ENCODE peak calls at places on chromosomes 11 and 22, in seven cellular contexts. One of them, this sample, is unnamed. For H3K4me1, the result is how much of the 10 kb centered on the place peaks cover.

GRCh38 chr11:117822031-117822521 is 2.5 kb downstream of the FXYD2 start:
- DNase-seq in IMR-90: no peak
- DNase-seq in neural progenitor cell: peak
- DNase-seq in stomach: peak
- DNase-seq in esophagus muscularis mucosa: no peak
- DNase-seq in CD8-positive, alpha-beta T cell: peak
- DNase-seq in left lung: no peak
- DNase-seq in this sample: peak

GRCh38 chr11:126929186-126930085 is 71.1 kb downstream of the KIRREL3 start:
- DNase-seq in IMR-90: peak
- DNase-seq in esophagus muscularis mucosa: no peak
- DNase-seq in CD8-positive, alpha-beta T cell: no peak
- DNase-seq in stomach: no peak
- DNase-seq in neural progenitor cell: no peak
- DNase-seq in left lung: no peak
- DNase-seq in this sample: no peak

GRCh38 chr11:59755701-59756495 is 722 bp downstream of the STX3 start:
- DNase-seq in CD8-positive, alpha-beta T cell: peak
- DNase-seq in esophagus muscularis mucosa: peak
- DNase-seq in stomach: peak
- DNase-seq in left lung: peak
- DNase-seq in IMR-90: peak
- DNase-seq in neural progenitor cell: peak
- DNase-seq in this sample: peak

GRCh38 chr22:40462195-40462988 is 92.0 kb downstream of the SGSM3 start:
- DNase-seq in esophagus muscularis mucosa: no peak
- DNase-seq in IMR-90: no peak
- DNase-seq in neural progenitor cell: no peak
- DNase-seq in stomach: no peak
- DNase-seq in CD8-positive, alpha-beta T cell: no peak
- DNase-seq in left lung: no peak
- DNase-seq in this sample: no peak

GRCh38 chr11:62770778-62771143 is 435 bp upstream of the TAF6L start:
- DNase-seq in neural progenitor cell: no peak
- DNase-seq in CD8-positive, alpha-beta T cell: no peak
- DNase-seq in left lung: peak
- DNase-seq in esophagus muscularis mucosa: no peak
- DNase-seq in IMR-90: no peak
- DNase-seq in stomach: no peak
- DNase-seq in this sample: no peak

GRCh38 chr11:32056445-32056844 is 34.4 kb upstream of the RCN1 start:
- DNase-seq in esophagus muscularis mucosa: no peak
- DNase-seq in IMR-90: no peak
- DNase-seq in stomach: no peak
- DNase-seq in left lung: no peak
- DNase-seq in CD8-positive, alpha-beta T cell: no peak
- DNase-seq in neural progenitor cell: no peak
- DNase-seq in this sample: peak

GRCh38 chr11:368414-369335 is 624 bp upstream of the B4GALNT4 start:
- DNase-seq in neural progenitor cell: peak
- DNase-seq in esophagus muscularis mucosa: no peak
- DNase-seq in IMR-90: peak
- DNase-seq in CD8-positive, alpha-beta T cell: no peak
- DNase-seq in stomach: no peak
- DNase-seq in left lung: no peak
- DNase-seq in this sample: no peak

GRCh38 chr22:30017375-30017774 is 62.9 kb upstream of the HORMAD2 start:
- DNase-seq in neural progenitor cell: no peak
- DNase-seq in stomach: no peak
- DNase-seq in CD8-positive, alpha-beta T cell: no peak
- DNase-seq in IMR-90: peak
- DNase-seq in esophagus muscularis mucosa: no peak
- DNase-seq in left lung: no peak
- DNase-seq in this sample: no peak

GRCh38 chr11:120904116-120904515 is 119.8 kb upstream of the TBCEL start:
- DNase-seq in CD8-positive, alpha-beta T cell: no peak
- DNase-seq in IMR-90: no peak
- DNase-seq in neural progenitor cell: no peak
- DNase-seq in esophagus muscularis mucosa: no peak
- DNase-seq in left lung: no peak
- DNase-seq in stomach: no peak
- DNase-seq in this sample: no peak

GRCh38 chr11:119615003-119615878 is 113.8 kb downstream of the NECTIN1 start:
- DNase-seq in stomach: no peak
- DNase-seq in CD8-positive, alpha-beta T cell: no peak
- DNase-seq in IMR-90: peak
- DNase-seq in esophagus muscularis mucosa: no peak
- DNase-seq in left lung: no peak
- DNase-seq in neural progenitor cell: no peak
- DNase-seq in this sample: no peak

GRCh38 chr11:46246514-46246913 is 30.9 kb upstream of the CREB3L1 start:
- DNase-seq in left lung: no peak
- DNase-seq in CD8-positive, alpha-beta T cell: no peak
- DNase-seq in IMR-90: peak
- DNase-seq in esophagus muscularis mucosa: no peak
- DNase-seq in neural progenitor cell: no peak
- DNase-seq in stomach: no peak
- DNase-seq in this sample: no peak

GRCh38 chr11:122695076-122695620 is 39.6 kb downstream of the UBASH3B start:
- DNase-seq in stomach: no peak
- DNase-seq in esophagus muscularis mucosa: no peak
- DNase-seq in CD8-positive, alpha-beta T cell: no peak
- DNase-seq in left lung: no peak
- DNase-seq in IMR-90: no peak
- DNase-seq in neural progenitor cell: no peak
- DNase-seq in this sample: no peak

GRCh38 chr11:78372114-78372768 is 45.4 kb downstream of the GAB2 start:
- DNase-seq in esophagus muscularis mucosa: no peak
- DNase-seq in IMR-90: no peak
- DNase-seq in left lung: no peak
- DNase-seq in CD8-positive, alpha-beta T cell: no peak
- DNase-seq in stomach: no peak
- DNase-seq in neural progenitor cell: no peak
- DNase-seq in this sample: no peak

DNA sequence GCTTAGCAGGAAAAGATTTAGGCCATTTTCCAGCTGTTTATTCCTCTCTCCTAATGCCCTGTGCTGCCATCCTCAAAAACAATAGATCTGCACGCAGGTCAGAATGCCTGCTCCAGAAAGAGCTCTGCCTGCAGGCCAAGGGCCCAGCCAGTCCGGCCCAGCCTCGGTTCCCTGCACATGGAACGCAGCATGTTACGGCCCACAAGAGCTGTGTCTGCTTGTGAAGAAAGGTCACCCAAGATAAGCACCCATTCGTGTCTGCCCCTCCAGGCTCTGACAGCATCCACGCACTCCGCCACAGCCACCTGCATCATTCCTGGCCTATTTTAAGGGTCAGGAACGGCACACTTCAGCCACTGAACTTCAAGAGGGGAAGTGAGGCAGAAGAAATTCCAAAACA is 152.2 kb downstream of the SPATA19 start:
- DNase-seq in CD8-positive, alpha-beta T cell: no peak
- DNase-seq in stomach: no peak
- DNase-seq in left lung: no peak
- DNase-seq in esophagus muscularis mucosa: peak
- DNase-seq in neural progenitor cell: no peak
- DNase-seq in IMR-90: no peak
- DNase-seq in this sample: no peak
- H3K4me1 ChIP-seq in CD8-positive, alpha-beta T cell: under half
- H3K4me1 ChIP-seq in stomach: under half
- H3K4me1 ChIP-seq in left lung: under half
- H3K4me1 ChIP-seq in esophagus muscularis mucosa: under half
- H3K4me1 ChIP-seq in neural progenitor cell: under half
- H3K4me1 ChIP-seq in IMR-90: under half
- H3K4me1 ChIP-seq in this sample: under half

GRCh38 chr22:20267441-20268288 is 453 bp downstream of the RTN4R start:
- DNase-seq in stomach: peak
- DNase-seq in left lung: no peak
- DNase-seq in neural progenitor cell: peak
- DNase-seq in IMR-90: no peak
- DNase-seq in CD8-positive, alpha-beta T cell: no peak
- DNase-seq in esophagus muscularis mucosa: no peak
- DNase-seq in this sample: no peak
- H3K4me3 ChIP-seq in stomach: peak
- H3K4me3 ChIP-seq in left lung: peak
- H3K4me3 ChIP-seq in neural progenitor cell: peak
- H3K4me3 ChIP-seq in IMR-90: peak
- H3K4me3 ChIP-seq in CD8-positive, alpha-beta T cell: peak
- H3K4me3 ChIP-seq in esophagus muscularis mucosa: peak
- H3K4me3 ChIP-seq in this sample: peak

DNA sequence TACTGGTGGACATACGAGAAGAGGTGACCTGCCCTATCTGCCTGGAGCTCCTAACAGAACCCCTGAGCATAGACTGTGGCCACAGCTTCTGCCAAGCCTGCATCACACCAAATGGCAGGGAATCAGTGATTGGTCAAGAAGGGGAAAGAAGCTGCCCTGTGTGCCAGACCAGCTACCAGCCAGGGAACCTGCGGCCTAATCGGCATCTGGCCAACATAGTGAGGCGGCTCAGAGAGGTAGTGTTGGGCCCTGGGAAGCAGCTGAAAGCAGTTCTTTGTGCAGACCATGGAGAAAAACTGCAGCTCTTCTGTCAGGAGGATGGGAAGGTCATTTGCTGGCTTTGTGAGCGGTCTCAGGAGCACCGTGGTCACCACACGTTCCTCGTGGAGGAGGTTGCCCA is 6.9 kb downstream of the TRIM6 start:
- DNase-seq in esophagus muscularis mucosa: no peak
- DNase-seq in IMR-90: no peak
- DNase-seq in stomach: no peak
- DNase-seq in left lung: no peak
- DNase-seq in neural progenitor cell: no peak
- DNase-seq in CD8-positive, alpha-beta T cell: no peak
- DNase-seq in this sample: no peak
- H3K27ac ChIP-seq in esophagus muscularis mucosa: no peak
- H3K27ac ChIP-seq in IMR-90: no peak
- H3K27ac ChIP-seq in stomach: no peak
- H3K27ac ChIP-seq in left lung: no peak
- H3K27ac ChIP-seq in neural progenitor cell: no peak
- H3K27ac ChIP-seq in CD8-positive, alpha-beta T cell: no peak
- H3K27ac ChIP-seq in this sample: no peak

GRCh38 chr11:33861366-33861765 is 30.5 kb downstream of the LMO2 start:
- DNase-seq in left lung: no peak
- DNase-seq in stomach: no peak
- DNase-seq in CD8-positive, alpha-beta T cell: no peak
- DNase-seq in IMR-90: no peak
- DNase-seq in neural progenitor cell: no peak
- DNase-seq in esophagus muscularis mucosa: no peak
- DNase-seq in this sample: no peak

GRCh38 chr11:33857924-33858323 is 34.0 kb downstream of the LMO2 start:
- DNase-seq in IMR-90: peak
- DNase-seq in stomach: peak
- DNase-seq in CD8-positive, alpha-beta T cell: peak
- DNase-seq in left lung: peak
- DNase-seq in neural progenitor cell: peak
- DNase-seq in esophagus muscularis mucosa: peak
- DNase-seq in this sample: peak

GRCh38 chr11:33861911-33862310 is 30.0 kb downstream of the LMO2 start:
- DNase-seq in CD8-positive, alpha-beta T cell: no peak
- DNase-seq in stomach: no peak
- DNase-seq in IMR-90: no peak
- DNase-seq in left lung: no peak
- DNase-seq in esophagus muscularis mucosa: no peak
- DNase-seq in neural progenitor cell: no peak
- DNase-seq in this sample: no peak

GRCh38 chr11:33860926-33861325 is 30.9 kb downstream of the LMO2 start:
- DNase-seq in CD8-positive, alpha-beta T cell: no peak
- DNase-seq in stomach: no peak
- DNase-seq in neural progenitor cell: no peak
- DNase-seq in left lung: no peak
- DNase-seq in esophagus muscularis mucosa: no peak
- DNase-seq in IMR-90: no peak
- DNase-seq in this sample: no peak

DNA sequence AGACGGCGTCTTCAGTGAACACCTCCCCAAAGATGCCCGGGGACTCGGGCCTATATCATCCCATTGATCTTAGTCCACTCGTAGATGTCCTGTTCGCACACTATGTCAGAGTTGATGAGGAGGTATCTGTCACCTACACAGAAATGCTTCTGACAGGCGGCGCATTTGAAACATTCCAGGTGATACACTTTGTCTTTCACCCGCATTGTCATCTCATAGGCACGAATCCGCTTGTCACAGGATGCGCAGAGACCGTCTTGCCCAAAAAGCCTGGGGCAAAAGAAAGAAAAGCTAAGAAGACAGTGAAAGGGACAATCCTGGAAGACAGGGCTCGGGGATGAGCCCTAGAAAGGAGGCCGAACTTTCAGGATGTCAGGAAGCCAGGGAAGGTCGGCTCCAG is 32.6 kb downstream of the LMO2 start:
- DNase-seq in IMR-90: no peak
- DNase-seq in stomach: no peak
- DNase-seq in left lung: no peak
- DNase-seq in neural progenitor cell: no peak
- DNase-seq in esophagus muscularis mucosa: no peak
- DNase-seq in CD8-positive, alpha-beta T cell: no peak
- DNase-seq in this sample: no peak
- H3K4me1 ChIP-seq in IMR-90: under half
- H3K4me1 ChIP-seq in stomach: under half
- H3K4me1 ChIP-seq in left lung: under half
- H3K4me1 ChIP-seq in neural progenitor cell: under half
- H3K4me1 ChIP-seq in esophagus muscularis mucosa: under half
- H3K4me1 ChIP-seq in CD8-positive, alpha-beta T cell: under half
- H3K4me1 ChIP-seq in this sample: under half

GRCh38 chr22:42436402-42436801 is 4.2 kb upstream of the NFAM1 start:
- DNase-seq in esophagus muscularis mucosa: no peak
- DNase-seq in IMR-90: no peak
- DNase-seq in left lung: no peak
- DNase-seq in stomach: no peak
- DNase-seq in neural progenitor cell: no peak
- DNase-seq in CD8-positive, alpha-beta T cell: no peak
- DNase-seq in this sample: no peak
- H3K4me3 ChIP-seq in esophagus muscularis mucosa: no peak
- H3K4me3 ChIP-seq in IMR-90: no peak
- H3K4me3 ChIP-seq in left lung: peak
- H3K4me3 ChIP-seq in stomach: no peak
- H3K4me3 ChIP-seq in neural progenitor cell: no peak
- H3K4me3 ChIP-seq in CD8-positive, alpha-beta T cell: no peak
- H3K4me3 ChIP-seq in this sample: no peak

GRCh38 chr11:115247953-115248352 is 256.3 kb downstream of the CADM1 start:
- DNase-seq in stomach: no peak
- DNase-seq in CD8-positive, alpha-beta T cell: no peak
- DNase-seq in esophagus muscularis mucosa: no peak
- DNase-seq in left lung: no peak
- DNase-seq in IMR-90: no peak
- DNase-seq in neural progenitor cell: no peak
- DNase-seq in this sample: no peak
- H3K27ac ChIP-seq in stomach: no peak
- H3K27ac ChIP-seq in CD8-positive, alpha-beta T cell: no peak
- H3K27ac ChIP-seq in esophagus muscularis mucosa: no peak
- H3K27ac ChIP-seq in left lung: no peak
- H3K27ac ChIP-seq in IMR-90: no peak
- H3K27ac ChIP-seq in neural progenitor cell: no peak
- H3K27ac ChIP-seq in this sample: no peak

GRCh38 chr11:13332124-13332523 is 54.5 kb downstream of the BMAL1 start:
- DNase-seq in CD8-positive, alpha-beta T cell: no peak
- DNase-seq in neural progenitor cell: no peak
- DNase-seq in esophagus muscularis mucosa: no peak
- DNase-seq in stomach: no peak
- DNase-seq in IMR-90: no peak
- DNase-seq in left lung: no peak
- DNase-seq in this sample: no peak
- H3K4me1 ChIP-seq in CD8-positive, alpha-beta T cell: under half
- H3K4me1 ChIP-seq in neural progenitor cell: under half
- H3K4me1 ChIP-seq in esophagus muscularis mucosa: half or more
- H3K4me1 ChIP-seq in stomach: half or more
- H3K4me1 ChIP-seq in IMR-90: under half
- H3K4me1 ChIP-seq in left lung: half or more
- H3K4me1 ChIP-seq in this sample: under half

This sample was measured in SJCRH30.